ENCODE peak calls at places on chromosome 22, in five cellular contexts. C is GM12878, E is right lobe of liver, B is IMR-90, N is heart left ventricle. U is an unnamed sample.

GRCh38 chr22:24441406-24442351 is 14.3 kb downstream of the ADORA2A start:
- ATAC-seq in E (no peak), B (no peak), C (no peak), N (peak), U (no peak)

GRCh38 chr22:24707477-24707816 is 67.1 kb downstream of the PIWIL3 start:
- ATAC-seq in C (no peak), B (no peak), N (peak), E (no peak), U (no peak)

GRCh38 chr22:48356731-48357130 is 1470.9 kb downstream of the BRD1 start:
- ATAC-seq in C (no peak), E (no peak), B (no peak), N (no peak), U (no peak)

GRCh38 chr22:23305321-23305910 is 125.1 kb downstream of the BCR start:
- ATAC-seq in C (no peak), N (peak), B (peak), E (peak), U (peak)

GRCh38 chr22:32808038-32808445 is 6.5 kb downstream of the TIMP3 start:
- ATAC-seq in E (peak), C (no peak), B (no peak), N (no peak), U (no peak)

GRCh38 chr22:42868751-42869251 is 11.7 kb upstream of the ARFGAP3 start:
- ATAC-seq in N (peak), C (no peak), B (no peak), E (peak), U (peak)

GRCh38 chr22:29626497-29627195 is 23.2 kb downstream of the NF2 start:
- ATAC-seq in B (peak), N (no peak), C (no peak), E (no peak), U (no peak)

GRCh38 chr22:43066844-43067385 is 22.3 kb downstream of the TTLL1 start:
- ATAC-seq in N (no peak), E (no peak), B (peak), C (no peak), U (no peak)

GRCh38 chr22:30717331-30717921 is 22.8 kb downstream of the OSBP2 start:
- ATAC-seq in B (peak), E (peak), C (no peak), N (no peak), U (no peak)

GRCh38 chr22:31646186-31647019 is 15.6 kb downstream of the PISD start:
- ATAC-seq in C (peak), E (peak), B (peak), N (no peak), U (no peak)

GRCh38 chr22:18044548-18045271 is 20.3 kb upstream of the MICAL3 start:
- ATAC-seq in C (no peak), E (peak), B (peak), N (peak), U (peak)

GRCh38 chr22:36453266-36453607 is 28.2 kb downstream of the TXN2 start:
- ATAC-seq in C (no peak), B (no peak), N (no peak), E (peak), U (no peak)

DNA sequence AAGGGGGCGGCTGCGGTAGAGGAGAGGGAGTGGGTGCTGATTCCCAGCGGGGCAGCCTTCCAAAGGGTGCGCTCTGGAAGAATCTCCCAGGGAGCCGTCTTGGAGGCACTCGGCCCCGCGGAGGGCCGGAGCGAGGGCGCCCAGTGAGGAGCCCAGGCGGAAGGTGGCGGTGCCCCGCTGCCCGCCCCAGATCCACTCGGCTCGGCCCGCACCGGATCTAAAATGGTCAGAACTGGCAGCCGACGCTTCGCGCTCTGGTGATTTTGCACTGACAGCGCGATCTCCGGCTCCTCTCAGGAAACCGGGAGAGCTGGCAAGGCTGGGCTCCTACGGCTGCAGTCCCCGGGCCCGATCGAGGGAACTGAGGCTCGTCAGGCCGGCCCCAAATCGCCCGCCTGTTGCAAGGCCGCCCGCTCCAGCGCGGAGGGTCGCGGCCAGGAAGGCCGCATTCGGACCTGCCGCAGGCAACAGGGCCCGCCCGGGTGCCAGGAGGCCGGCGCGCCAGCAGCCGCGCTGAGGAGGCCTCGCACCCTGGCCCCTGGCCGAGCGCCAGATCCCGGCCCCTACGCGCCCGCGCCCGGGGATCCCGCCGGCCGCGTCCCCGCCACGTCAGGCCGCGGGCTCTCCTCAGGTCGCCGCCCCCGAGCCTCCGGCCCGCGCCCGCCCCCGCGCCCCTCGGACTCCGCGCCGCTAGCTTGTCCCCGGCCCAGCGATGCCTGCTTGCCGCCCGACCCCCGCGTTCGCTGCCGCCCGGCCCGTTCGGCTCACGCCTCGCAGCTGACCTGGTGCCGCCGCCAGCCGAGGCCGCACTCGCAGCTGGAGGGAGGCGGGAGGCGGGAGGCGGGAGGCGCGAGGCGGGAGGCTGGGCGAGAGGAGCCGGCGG is at the start of gene KLHL22:
- ATAC-seq in B (peak), C (peak), N (peak), E (peak), U (peak)
- TF ChIP-seq POLR2A in B (no peak), C (peak), N (peak), E (no peak), U (no peak)

GRCh38 chr22:46748948-46749681 is 11.1 kb upstream of the CERK start:
- ATAC-seq in B (peak), C (peak), N (no peak), E (peak), U (peak)
- TF ChIP-seq POLR2A in B (no peak), C (no peak), N (no peak), E (no peak), U (no peak)

DNA sequence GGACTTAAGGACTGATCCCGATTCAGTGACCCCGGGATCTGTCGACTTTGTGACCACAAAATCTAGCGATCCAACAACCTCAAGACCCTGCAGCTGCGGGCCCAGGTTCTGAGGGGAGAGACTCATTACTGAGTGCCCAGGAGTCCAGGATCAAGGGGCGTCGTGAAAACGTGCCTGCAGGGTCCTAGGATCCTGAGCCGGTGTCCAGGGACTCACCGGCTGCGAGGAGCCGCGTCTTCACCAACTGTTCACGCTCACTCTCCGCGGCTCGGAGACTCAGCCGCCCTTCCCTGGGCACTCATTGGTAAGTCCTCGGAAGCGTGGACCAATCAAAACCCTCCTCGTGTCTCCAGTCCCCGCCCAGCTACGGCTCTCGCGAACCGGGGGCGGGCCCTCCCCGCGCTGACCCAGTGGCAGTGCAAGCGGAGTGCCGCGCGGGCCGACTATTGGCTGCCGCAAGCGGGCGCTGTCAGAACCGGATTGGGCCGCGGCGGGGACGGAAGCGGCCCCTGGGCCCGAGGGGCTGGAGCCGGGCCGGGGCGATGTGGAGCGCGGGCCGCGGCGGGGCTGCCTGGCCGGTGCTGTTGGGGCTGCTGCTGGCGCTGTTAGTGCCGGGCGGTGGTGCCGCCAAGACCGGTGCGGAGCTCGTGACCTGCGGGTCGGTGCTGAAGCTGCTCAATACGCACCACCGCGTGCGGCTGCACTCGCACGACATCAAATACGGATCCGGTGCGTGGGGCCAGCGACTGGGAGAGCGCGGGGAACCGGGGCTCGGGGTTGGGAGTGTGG is at the start of gene SDF2L1:
- ATAC-seq in B (peak), C (peak), N (peak), E (peak), U (peak)
- TF ChIP-seq POLR2A in B (peak), C (peak), N (peak), E (peak), U (peak)

GRCh38 chr22:41263704-41264103 is 22.3 kb downstream of the RANGAP1 start:
- ATAC-seq in C (no peak), B (peak), N (no peak), E (no peak), U (no peak)
- TF ChIP-seq POLR2A in C (no peak), B (no peak), N (no peak), E (no peak), U (no peak)

DNA sequence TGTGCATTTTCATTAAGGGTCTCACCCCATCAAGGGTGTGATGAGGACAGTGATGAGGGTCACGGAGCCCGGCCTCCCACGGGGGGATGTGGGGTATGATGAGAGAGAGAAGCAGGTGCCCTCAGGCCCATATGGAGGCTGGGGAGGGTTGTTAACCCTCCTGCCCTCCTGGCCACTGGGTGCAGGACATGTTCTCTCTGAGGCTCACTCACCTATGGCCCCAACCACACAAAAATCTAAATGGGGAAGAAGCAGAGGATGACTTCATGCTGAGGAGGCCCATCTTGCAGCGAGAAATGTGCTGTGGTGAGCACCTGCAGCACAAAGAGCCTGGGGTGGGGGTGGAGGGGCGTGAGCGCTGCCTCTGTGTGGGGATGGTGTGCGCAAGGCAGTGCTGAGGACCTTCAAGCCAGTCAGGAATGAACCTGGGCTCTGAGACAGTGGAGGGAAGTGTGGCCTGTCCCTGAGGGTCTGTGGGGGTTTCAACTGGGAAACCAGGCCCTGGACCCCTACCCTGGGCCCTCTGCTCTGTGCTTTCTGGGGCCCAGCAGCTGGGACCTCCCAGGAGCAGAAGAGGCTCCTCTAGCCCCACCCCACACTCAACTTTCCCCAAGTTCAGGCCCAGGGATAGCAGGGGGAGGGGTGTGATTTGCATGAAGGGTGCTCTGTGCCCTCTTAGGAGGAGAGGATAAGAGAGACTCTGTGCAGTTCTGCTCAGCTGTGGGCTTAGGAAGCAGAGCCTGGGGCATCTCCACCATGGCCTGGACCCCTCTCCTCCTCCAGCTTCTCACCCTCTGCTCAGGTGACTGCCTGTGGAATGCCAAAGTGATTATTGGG is 43.0 kb upstream of the TOP3B start:
- ATAC-seq in E (no peak), C (peak), B (no peak), N (peak), U (no peak)
- TF ChIP-seq POLR2A in E (no peak), C (peak), B (no peak), N (no peak), U (no peak)

GRCh38 chr22:19455585-19456370 is 8.3 kb upstream of the C22orf39 start:
- ATAC-seq in E (no peak), C (no peak), N (no peak), B (peak), U (no peak)
- TF ChIP-seq POLR2A in E (no peak), C (no peak), N (no peak), B (no peak), U (no peak)

GRCh38 chr22:39502789-39503464 is 837 bp downstream of the MIEF1 start:
- ATAC-seq in C (peak), E (peak), B (no peak), N (no peak), U (no peak)

GRCh38 chr22:39502109-39502788 is at the start of gene MIEF1:
- ATAC-seq in E (peak), B (peak), N (peak), C (peak), U (peak)

GRCh38 chr22:39503590-39503989 is 1.5 kb downstream of the MIEF1 start:
- ATAC-seq in C (peak), E (no peak), N (no peak), B (no peak), U (no peak)

GRCh38 chr22:39500101-39500500 is 2.0 kb upstream of the MIEF1 start:
- ATAC-seq in E (no peak), B (no peak), N (no peak), C (no peak), U (no peak)

DNA sequence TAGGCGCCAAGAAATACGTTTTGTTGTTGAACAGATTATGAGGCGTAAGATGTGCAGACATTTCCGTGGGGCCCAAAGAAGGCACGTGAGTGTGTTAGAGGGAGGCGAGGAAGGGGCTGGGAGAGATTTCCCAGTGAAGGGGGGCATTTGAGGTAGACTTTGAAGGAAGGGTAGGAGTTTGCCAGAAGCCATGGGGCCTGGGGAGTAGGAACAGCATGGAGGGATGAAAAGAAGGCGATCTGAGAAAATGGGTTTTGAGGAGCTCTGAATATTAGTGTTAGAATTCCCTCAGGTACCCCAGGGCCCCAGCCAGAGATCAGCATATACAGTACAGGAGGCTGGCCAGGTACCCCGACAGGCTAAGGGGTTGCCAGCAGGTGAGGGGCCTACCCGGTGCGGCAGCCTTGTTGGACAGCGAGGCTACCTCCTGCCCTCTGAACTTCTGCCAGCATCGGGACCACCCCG is 414 bp upstream of the MIEF1 start:
- ATAC-seq in E (no peak), B (no peak), C (no peak), N (no peak), U (no peak)
- TF ChIP-seq POLR2A in E (no peak), B (no peak), C (no peak), N (peak), U (no peak)

GRCh38 chr22:37896181-37896592 is 9.9 kb upstream of the MICALL1 start:
- ATAC-seq in N (peak), C (peak), B (peak), E (peak), U (no peak)
- TF ChIP-seq POLR2A in N (no peak), C (peak), B (no peak), E (no peak), U (no peak)

DNA sequence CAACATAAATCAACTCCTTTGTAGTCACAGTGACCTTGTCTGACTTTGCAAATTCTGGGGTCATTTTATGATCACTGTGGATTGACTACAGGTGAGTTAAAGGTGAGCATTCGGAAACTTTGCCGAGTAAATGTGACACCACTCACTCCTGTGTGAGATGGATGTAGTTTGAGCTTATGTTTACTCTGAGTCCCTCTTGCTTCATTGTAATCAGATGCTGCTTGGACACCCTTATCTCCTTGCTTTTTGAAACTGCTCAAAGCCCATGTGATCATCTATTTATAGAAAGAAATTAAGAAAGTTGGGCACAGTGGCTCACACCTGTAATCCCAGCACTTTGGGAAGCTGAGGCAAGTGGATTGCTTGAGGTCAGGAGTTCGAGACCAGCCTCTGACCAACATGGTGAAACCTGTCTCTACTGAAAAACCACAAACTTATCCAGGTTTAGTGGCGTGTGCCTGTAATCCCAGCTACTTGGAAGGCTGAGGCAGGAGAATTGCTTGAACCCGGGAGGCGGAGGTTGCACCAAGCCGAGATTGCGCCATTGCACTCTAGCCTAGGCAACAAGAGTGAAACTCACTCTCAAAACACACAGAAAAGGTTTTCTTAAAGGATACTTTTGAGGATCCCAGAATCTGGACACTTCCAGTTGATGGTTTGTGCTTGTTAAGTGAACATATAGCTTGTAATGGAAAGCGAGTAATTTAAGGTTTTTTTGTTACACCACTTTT is 7.2 kb downstream of the FAM118A start:
- ATAC-seq in N (no peak), E (peak), C (no peak), B (no peak), U (no peak)
- TF ChIP-seq POLR2A in N (no peak), E (no peak), C (no peak), B (no peak), U (no peak)